ENCODE peak calls at places on chromosomes 5 and 9, in seven cellular contexts. E is HCT116, D is heart left ventricle, U is astrocyte, F is pancreas, A is OCI-LY7, O is right cardiac atrium. R is an unnamed sample.

GRCh38 chr5:141597394-141597793 is 21.4 kb downstream of the DIAPH1 start:
- DNase-seq in U (no peak), O (no peak), D (no peak), F (no peak), A (peak), E (no peak), R (no peak)

GRCh38 chr9:98539954-98540353 is 168.8 kb downstream of the GABBR2 start:
- DNase-seq in F (no peak), A (no peak), D (no peak), E (no peak), U (peak), O (no peak), R (no peak)

GRCh38 chr5:3592298-3592697 is 3.3 kb upstream of the IRX1 start:
- DNase-seq in O (no peak), U (no peak), F (no peak), D (no peak), A (no peak), E (no peak), R (no peak)

GRCh38 chr9:74120470-74120869 is 376.7 kb upstream of the RORB start:
- DNase-seq in O (no peak), D (no peak), U (no peak), E (no peak), F (no peak), A (peak), R (no peak)

GRCh38 chr9:71692337-71692736 is 76.0 kb downstream of the CEMIP2 start:
- DNase-seq in F (peak), D (no peak), A (no peak), O (no peak), U (no peak), E (no peak), R (no peak)

GRCh38 chr9:117400131-117400530 is 14.7 kb downstream of the ASTN2 start:
- DNase-seq in D (no peak), O (no peak), U (no peak), E (no peak), A (no peak), F (peak), R (no peak)

GRCh38 chr5:93677344-93678021 is 63.9 kb downstream of the POU5F2 start:
- DNase-seq in D (peak), U (peak), F (peak), A (no peak), E (peak), O (peak), R (peak)

GRCh38 chr9:136232964-136233363 is 12.6 kb downstream of the QSOX2 start:
- DNase-seq in D (no peak), F (no peak), A (no peak), O (no peak), U (no peak), E (no peak), R (no peak)

GRCh38 chr5:141261238-141261546 is 16.0 kb downstream of the PCDHB15 start:
- DNase-seq in A (no peak), D (no peak), U (no peak), F (no peak), O (no peak), E (no peak), R (no peak)

GRCh38 chr5:109805472-109805871 is 115.7 kb downstream of the MAN2A1 start:
- DNase-seq in E (no peak), F (no peak), O (no peak), D (no peak), A (no peak), U (no peak), R (no peak)

GRCh38 chr5:124952079-124952478 is 205.6 kb upstream of the ZNF608 start:
- DNase-seq in E (no peak), O (no peak), A (peak), D (no peak), U (no peak), F (no peak), R (no peak)

GRCh38 chr5:92911851-92912250 is 669.2 kb downstream of the NR2F1-AS1 start:
- DNase-seq in U (no peak), E (no peak), D (no peak), O (no peak), F (no peak), A (no peak), R (no peak)

GRCh38 chr9:97366476-97366875 is 45.4 kb upstream of the TDRD7 start:
- DNase-seq in F (no peak), U (no peak), D (no peak), O (no peak), E (no peak), A (no peak), R (no peak)

GRCh38 chr5:143002459-143003327 is 232.5 kb downstream of the ARHGAP26 start:
- DNase-seq in U (peak), D (no peak), F (no peak), A (peak), O (peak), E (no peak), R (no peak)

GRCh38 chr5:173302546-173303155 is 25.6 kb downstream of the STC2 start:
- DNase-seq in O (no peak), E (peak), U (peak), D (no peak), F (no peak), A (no peak), R (no peak)

GRCh38 chr9:2701070-2701469 is 16.2 kb upstream of the KCNV2 start:
- DNase-seq in F (no peak), D (no peak), O (no peak), U (no peak), E (no peak), A (no peak), R (no peak)

GRCh38 chr5:160305319-160305718 is 7.0 kb downstream of the CCNJL start:
- DNase-seq in F (no peak), D (no peak), A (no peak), U (no peak), O (no peak), E (no peak), R (no peak)

GRCh38 chr9:37574241-37574721 is 1.9 kb downstream of the FBXO10 start:
- DNase-seq in D (no peak), O (no peak), F (no peak), A (no peak), U (no peak), E (no peak), R (no peak)

GRCh38 chr5:156351423-156351822 is 24.5 kb downstream of the SGCD start:
- DNase-seq in A (no peak), O (no peak), D (no peak), F (no peak), U (no peak), E (no peak), R (no peak)

DNA sequence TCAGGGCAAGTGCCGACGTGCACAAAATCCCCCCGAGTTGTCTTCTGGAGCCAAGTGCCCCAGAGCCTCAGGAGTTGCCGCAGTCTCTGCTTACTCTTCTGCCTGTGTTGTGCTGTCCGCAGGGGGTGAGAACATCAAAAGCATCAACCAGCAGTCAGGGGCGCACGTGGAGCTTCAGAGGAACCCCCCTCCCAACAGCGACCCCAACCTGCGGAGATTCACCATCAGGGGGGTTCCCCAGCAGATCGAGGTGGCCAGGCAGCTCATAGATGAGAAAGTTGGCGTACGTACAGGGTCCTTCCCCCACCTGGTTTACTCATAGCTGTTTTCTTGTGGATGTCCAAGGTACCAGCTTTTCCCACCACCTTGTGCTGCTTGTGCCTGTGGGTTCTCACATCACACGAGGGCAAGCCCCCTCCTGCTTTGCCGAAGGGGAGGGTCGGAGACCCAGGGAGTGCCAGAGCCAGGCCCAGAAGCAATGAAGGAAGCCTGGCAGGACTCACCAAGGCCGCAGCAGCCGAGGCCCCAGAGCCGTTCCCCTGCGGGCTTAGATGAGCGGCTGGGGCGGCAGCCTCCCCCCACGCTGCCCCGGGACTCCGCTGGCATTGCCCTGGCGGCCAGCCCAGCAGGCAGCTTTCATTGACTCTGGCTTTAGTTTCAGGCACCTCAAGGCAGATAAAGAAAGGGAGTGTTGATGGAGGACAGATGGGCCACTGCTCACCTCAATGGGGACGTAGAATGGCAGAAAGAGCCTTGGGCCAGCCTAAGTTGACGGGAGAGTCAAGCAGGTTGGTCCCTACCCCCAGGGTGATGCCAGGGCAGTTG is 33.7 kb upstream of the PRDM12 start:
- DNase-seq in D (peak), U (no peak), O (peak), E (no peak), F (no peak), A (no peak), R (no peak)
- H3K27ac ChIP-seq in D (peak), U (no peak), O (peak), E (no peak), F (no peak), A (no peak), R (no peak)

GRCh38 chr5:59054963-59055528 is 472.2 kb downstream of the RAB3C start:
- DNase-seq in F (no peak), A (no peak), O (no peak), D (no peak), E (no peak), U (no peak), R (no peak)

GRCh38 chr5:59051938-59052337 is 469.1 kb downstream of the RAB3C start:
- DNase-seq in F (no peak), A (no peak), E (no peak), D (no peak), O (no peak), U (no peak), R (no peak)

DNA sequence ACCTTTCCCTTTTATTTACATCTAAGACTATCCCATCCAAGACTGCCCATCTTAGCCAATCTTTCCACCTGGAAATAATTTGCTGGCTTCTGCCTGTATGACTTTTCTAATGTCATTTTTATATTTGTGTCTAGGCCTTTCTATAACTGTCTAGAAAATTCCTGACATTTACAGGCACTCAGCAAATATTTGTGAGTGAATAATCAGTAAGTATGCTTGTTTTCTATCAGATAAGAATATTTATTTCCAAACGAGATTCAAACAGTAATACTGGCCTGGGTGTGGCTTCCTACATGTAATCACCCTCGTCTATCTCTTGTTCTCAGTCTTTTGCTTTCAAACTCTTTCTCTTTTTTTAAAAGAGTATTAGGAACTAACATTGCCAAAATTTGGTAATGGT is 466.2 kb downstream of the RAB3C start:
- DNase-seq in D (no peak), F (no peak), A (no peak), O (no peak), U (no peak), E (no peak), R (no peak)
- H3K27ac ChIP-seq in D (no peak), F (no peak), A (no peak), O (no peak), U (no peak), E (no peak), R (no peak)

DNA sequence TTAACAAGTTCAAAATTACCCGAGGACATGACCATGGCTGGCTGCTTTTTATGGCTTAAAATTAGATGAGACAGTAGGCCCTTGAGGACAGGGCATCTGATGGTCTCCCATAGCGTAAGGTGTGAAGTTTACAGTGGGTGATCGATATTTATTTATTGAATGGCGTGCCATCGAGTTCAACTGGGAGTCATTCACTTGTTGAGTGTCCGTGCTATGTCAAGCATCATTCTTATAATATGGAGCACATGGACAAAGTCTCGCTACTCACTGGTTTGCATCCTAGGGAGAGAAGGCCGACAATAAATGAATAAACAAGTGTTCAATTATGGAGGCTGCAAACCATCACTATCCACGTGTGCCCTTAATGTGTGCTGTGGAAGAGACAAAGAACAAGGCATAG is 277.2 kb downstream of the ARHGEF28 start:
- DNase-seq in U (no peak), A (no peak), F (no peak), O (no peak), D (no peak), E (no peak), R (no peak)
- H3K27ac ChIP-seq in U (no peak), A (no peak), F (no peak), O (no peak), D (no peak), E (no peak), R (no peak)

GRCh38 chr5:80139573-80139972 is 104.4 kb downstream of the THBS4 start:
- DNase-seq in U (no peak), E (no peak), O (no peak), A (no peak), D (no peak), F (no peak), R (no peak)
- H3K27ac ChIP-seq in U (no peak), E (no peak), O (no peak), A (no peak), D (peak), F (peak), R (no peak)

GRCh38 chr9:108259917-108260675 is 595.7 kb downstream of the ACTL7B start:
- DNase-seq in E (no peak), U (no peak), D (no peak), A (no peak), O (no peak), F (no peak), R (peak)
- H3K27ac ChIP-seq in E (no peak), U (no peak), D (no peak), A (no peak), O (no peak), F (no peak), R (peak)